ENCODE peak calls at places on chromosome 7, in seven cellular contexts. Q is HCT116, E is GM12878, R is K562, G is SK-N-SH, Z is HepG2, L is H1. U is an unnamed sample.

GRCh38 chr7:22248111-22248809 is 108.7 kb downstream of the RAPGEF5 start:
- DNase-seq in L (no peak), E (no peak), R (no peak), G (no peak), Q (no peak), Z (no peak), U (no peak)

GRCh38 chr7:153457796-153458195 is 594.4 kb upstream of the DPP6 start:
- DNase-seq in R (no peak), Q (no peak), Z (no peak), E (no peak), G (no peak), L (no peak), U (no peak)

GRCh38 chr7:98877146-98877545 is 1.2 kb upstream of the TRRAP start:
- DNase-seq in Q (no peak), L (no peak), R (no peak), E (no peak), G (no peak), Z (no peak), U (no peak)

GRCh38 chr7:66140924-66141323 is 26.3 kb downstream of the CRCP start:
- DNase-seq in E (no peak), Z (no peak), R (no peak), L (no peak), G (peak), Q (no peak), U (peak)

GRCh38 chr7:55641273-55641691 is 69.0 kb upstream of the VOPP1 start:
- DNase-seq in R (peak), Z (peak), Q (peak), E (peak), L (peak), G (peak), U (peak)

GRCh38 chr7:79182283-79182682 is 271.2 kb downstream of the MAGI2 start:
- DNase-seq in Z (no peak), Q (no peak), L (no peak), R (no peak), E (no peak), G (no peak), U (no peak)

GRCh38 chr7:5357951-5358350 is 65.7 kb downstream of the TNRC18 start:
- DNase-seq in Q (no peak), R (no peak), L (no peak), Z (no peak), E (no peak), G (no peak), U (no peak)

GRCh38 chr7:6276911-6277408 is 4.5 kb upstream of the CYTH3 start:
- DNase-seq in E (no peak), G (peak), Z (no peak), R (no peak), L (no peak), Q (no peak), U (no peak)

GRCh38 chr7:33650828-33651227 is 254.5 kb upstream of the BMPER start:
- DNase-seq in L (no peak), Q (no peak), G (no peak), R (no peak), Z (no peak), E (no peak), U (no peak)

GRCh38 chr7:81769891-81770818 is at the start of gene HGF:
- DNase-seq in R (no peak), Z (no peak), E (no peak), G (peak), L (no peak), Q (no peak), U (no peak)
- TF ChIP-seq YY1 in R (no peak), Z (no peak), E (no peak), G (no peak), L (no peak), Q (no peak), U (no peak)

GRCh38 chr7:9939171-9939570 is 1034.5 kb upstream of the PHF14 start:
- DNase-seq in Q (no peak), Z (no peak), L (no peak), R (no peak), G (no peak), E (no peak), U (no peak)

GRCh38 chr7:9937944-9938631 is 1035.6 kb upstream of the PHF14 start:
- DNase-seq in R (no peak), Q (no peak), E (no peak), G (no peak), Z (no peak), L (no peak), U (no peak)
- TF ChIP-seq YY1 in R (no peak), Q (no peak), E (no peak), G (no peak), Z (no peak), L (no peak), U (no peak)

GRCh38 chr7:87398441-87398840 is 53.0 kb downstream of the CROT start:
- DNase-seq in E (no peak), L (no peak), Z (no peak), Q (no peak), R (no peak), G (no peak), U (no peak)
- TF ChIP-seq YY1 in E (no peak), L (no peak), Z (no peak), Q (no peak), R (no peak), G (no peak), U (no peak)

DNA sequence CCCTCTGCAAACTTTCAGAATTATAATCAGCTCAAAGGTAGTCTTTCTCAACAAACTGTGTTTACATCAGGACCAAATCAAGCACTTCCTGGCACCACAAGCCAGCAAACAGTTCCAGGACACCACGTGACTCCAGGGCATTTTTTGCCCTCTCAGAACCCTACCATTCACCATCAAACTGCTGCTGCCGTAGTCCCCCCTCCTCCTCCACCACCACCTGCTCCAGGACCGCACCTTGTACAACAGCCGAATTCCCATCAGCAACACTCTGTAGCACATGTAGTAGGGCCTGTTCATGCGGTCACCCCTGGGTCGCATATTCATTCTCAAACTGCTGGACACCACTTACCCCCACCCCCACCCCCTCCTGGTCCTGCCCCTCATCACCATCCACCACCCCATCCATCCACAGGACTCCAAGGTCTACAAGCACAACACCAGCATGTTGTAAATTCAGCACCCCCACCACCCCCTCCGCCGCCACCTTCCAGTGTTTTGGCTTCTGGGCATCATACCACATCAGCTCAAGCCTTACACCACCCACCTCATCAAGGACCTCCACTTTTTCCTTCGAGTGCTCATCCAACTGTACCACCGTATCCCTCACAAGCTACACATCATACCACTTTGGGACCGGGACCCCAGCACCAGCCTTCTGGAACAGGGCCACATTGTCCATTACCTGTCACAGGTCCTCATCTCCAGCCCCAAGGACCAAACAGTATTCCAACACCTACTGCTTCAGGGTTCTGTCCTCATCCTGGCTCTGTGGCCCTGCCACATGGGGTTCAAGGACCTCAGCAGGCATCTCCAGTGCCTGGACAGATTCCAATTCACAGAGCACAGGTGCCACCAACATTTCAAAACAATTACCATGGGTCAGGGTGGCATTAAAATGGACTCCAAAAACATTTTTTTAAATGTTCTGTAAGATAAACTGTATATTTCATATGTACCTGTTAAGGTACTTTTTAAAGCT is 98.7 kb downstream of the KMT2E start:
- DNase-seq in E (no peak), Q (no peak), Z (no peak), G (no peak), L (no peak), R (no peak), U (no peak)
- TF ChIP-seq YY1 in E (no peak), Q (no peak), Z (no peak), G (no peak), L (no peak), R (no peak), U (no peak)

GRCh38 chr7:89223906-89224395 is 428.4 kb upstream of the TEX47 start:
- DNase-seq in G (no peak), Z (no peak), R (no peak), Q (no peak), E (no peak), L (no peak), U (no peak)
- TF ChIP-seq YY1 in G (no peak), Z (no peak), R (no peak), Q (no peak), E (no peak), L (no peak), U (no peak)

GRCh38 chr7:14905764-14906163 is 3.2 kb upstream of the DGKB start:
- DNase-seq in R (no peak), Q (no peak), L (no peak), G (no peak), E (no peak), Z (no peak), U (no peak)
- TF ChIP-seq YY1 in R (no peak), Q (no peak), L (no peak), G (no peak), E (no peak), Z (no peak), U (no peak)

GRCh38 chr7:158473946-158474345 is 113.7 kb downstream of the PTPRN2 start:
- DNase-seq in L (no peak), E (no peak), Z (no peak), R (no peak), Q (no peak), G (no peak), U (no peak)
- TF ChIP-seq YY1 in L (no peak), E (no peak), Z (no peak), R (no peak), Q (no peak), G (no peak), U (no peak)

GRCh38 chr7:44912775-44913347 is 27.5 kb upstream of the PURB start:
- DNase-seq in E (no peak), R (no peak), G (peak), Q (no peak), Z (peak), L (no peak), U (no peak)
- TF ChIP-seq YY1 in E (no peak), R (no peak), G (no peak), Q (no peak), Z (no peak), L (no peak), U (no peak)

GRCh38 chr7:154530136-154530535 is 472.8 kb downstream of the PAXIP1 start:
- DNase-seq in G (no peak), R (no peak), Z (no peak), L (no peak), E (no peak), Q (no peak), U (no peak)

GRCh38 chr7:154532771-154533170 is 470.2 kb downstream of the PAXIP1 start:
- DNase-seq in Z (no peak), E (no peak), R (no peak), G (no peak), L (no peak), Q (no peak), U (no peak)
- TF ChIP-seq YY1 in Z (no peak), E (no peak), R (no peak), G (no peak), L (no peak), Q (no peak), U (no peak)